ENCODE peak calls at places on chromosome 1, in six cellular contexts. One of them, this sample, is unnamed.

GRCh38 chr1:234214129-234214910 is 158.9 kb upstream of the COA6 start:
- DNase-seq in NCI-H1417: no peak
- DNase-seq in NAMALWA: no peak
- DNase-seq in AG08395: no peak
- DNase-seq in coronary artery: no peak
- DNase-seq in NCI-H1092: peak; percentile 16
- DNase-seq in this sample: peak; percentile 58

GRCh38 chr1:115251856-115252255 is 86.2 kb downstream of the NGF start:
- DNase-seq in NCI-H1417: no peak
- DNase-seq in NAMALWA: no peak
- DNase-seq in AG08395: peak; percentile 86
- DNase-seq in coronary artery: no peak
- DNase-seq in NCI-H1092: no peak
- DNase-seq in this sample: no peak

GRCh38 chr1:75589637-75590036 is 21.3 kb downstream of the SLC44A5 start:
- DNase-seq in NCI-H1417: no peak
- DNase-seq in NAMALWA: no peak
- DNase-seq in AG08395: no peak
- DNase-seq in coronary artery: no peak
- DNase-seq in NCI-H1092: no peak
- DNase-seq in this sample: no peak

GRCh38 chr1:211326528-211327340 is at the start of gene TRAF5:
- DNase-seq in NCI-H1417: no peak
- DNase-seq in NAMALWA: peak; percentile 41
- DNase-seq in AG08395: peak; percentile 45
- DNase-seq in coronary artery: no peak
- DNase-seq in NCI-H1092: peak; percentile 31
- DNase-seq in this sample: no peak

GRCh38 chr1:226827458-226827857 is 43.0 kb upstream of the PSEN2 start:
- DNase-seq in NCI-H1417: no peak
- DNase-seq in NAMALWA: no peak
- DNase-seq in AG08395: peak; percentile 39
- DNase-seq in coronary artery: no peak
- DNase-seq in NCI-H1092: no peak
- DNase-seq in this sample: no peak

GRCh38 chr1:84122780-84123382 is 21.2 kb upstream of the PRKACB start:
- DNase-seq in NCI-H1417: peak; percentile 34
- DNase-seq in NAMALWA: peak; percentile 68
- DNase-seq in AG08395: peak; percentile 39
- DNase-seq in coronary artery: no peak
- DNase-seq in NCI-H1092: peak; percentile 39
- DNase-seq in this sample: no peak

GRCh38 chr1:161486806-161487482 is 18.3 kb upstream of the FCGR2A start:
- DNase-seq in NCI-H1417: peak; percentile 66
- DNase-seq in NAMALWA: peak; percentile 89
- DNase-seq in AG08395: peak; percentile 63
- DNase-seq in coronary artery: no peak
- DNase-seq in NCI-H1092: peak; percentile 62
- DNase-seq in this sample: no peak

GRCh38 chr1:12582649-12583048 is 35.4 kb downstream of the DHRS3 start:
- DNase-seq in NCI-H1417: no peak
- DNase-seq in NAMALWA: no peak
- DNase-seq in AG08395: no peak
- DNase-seq in coronary artery: no peak
- DNase-seq in NCI-H1092: no peak
- DNase-seq in this sample: no peak

GRCh38 chr1:89254658-89255287 is 17.9 kb downstream of the GBP5 start:
- DNase-seq in NCI-H1417: peak; percentile 94
- DNase-seq in NAMALWA: no peak
- DNase-seq in AG08395: no peak
- DNase-seq in coronary artery: no peak
- DNase-seq in NCI-H1092: peak; percentile 64
- DNase-seq in this sample: no peak

GRCh38 chr1:171736204-171736603 is 5.7 kb downstream of the VAMP4 start:
- DNase-seq in NCI-H1417: no peak
- DNase-seq in NAMALWA: no peak
- DNase-seq in AG08395: no peak
- DNase-seq in coronary artery: no peak
- DNase-seq in NCI-H1092: no peak
- DNase-seq in this sample: no peak

GRCh38 chr1:207967703-207968102 is 56.8 kb upstream of the CD34 start:
- DNase-seq in NCI-H1417: no peak
- DNase-seq in NAMALWA: no peak
- DNase-seq in AG08395: no peak
- DNase-seq in coronary artery: no peak
- DNase-seq in NCI-H1092: no peak
- DNase-seq in this sample: no peak

GRCh38 chr1:31932491-31933316 is 5.5 kb downstream of the PTP4A2 start:
- DNase-seq in NCI-H1417: no peak
- DNase-seq in NAMALWA: peak; percentile 71
- DNase-seq in AG08395: no peak
- DNase-seq in coronary artery: no peak
- DNase-seq in NCI-H1092: no peak
- DNase-seq in this sample: no peak

GRCh38 chr1:212293579-212293978 is 8.4 kb downstream of the PPP2R5A start:
- DNase-seq in NCI-H1417: no peak
- DNase-seq in NAMALWA: no peak
- DNase-seq in AG08395: no peak
- DNase-seq in coronary artery: no peak
- DNase-seq in NCI-H1092: no peak
- DNase-seq in this sample: no peak